ENCODE peak calls at places on chromosome 11, in eight cellular contexts. S, O, D, W, A, E, Q and C are unnamed samples.
A peak's percentile ranks its signal among the peaks of the same experiment; 100 is the strongest.

GRCh38 chr11:75527938-75528845 is 2.5 kb upstream of the GDPD5 start:
- DNase-seq in S (no peak), O (no peak), D (no peak), W (no peak), A (no peak), E (no peak), Q (no peak), C (peak; percentile 40)

GRCh38 chr11:10413268-10413667 is 41.8 kb upstream of the AMPD3 start:
- DNase-seq in S (peak; percentile 24), O (no peak), D (peak; percentile 62), W (no peak), A (peak; percentile 89), E (no peak), Q (no peak), C (no peak)

GRCh38 chr11:77113382-77114088 is 10.9 kb downstream of the OMP start:
- DNase-seq in S (peak; percentile 33), O (no peak), D (peak; percentile 67), W (peak; percentile 28), A (peak; percentile 21), E (no peak), Q (peak; percentile 45), C (peak; percentile 29)

GRCh38 chr11:28049338-28050216 is 58.4 kb downstream of the KIF18A start:
- DNase-seq in S (peak; percentile 71), O (no peak), D (peak; percentile 90), W (peak; percentile 8), A (no peak), E (no peak), Q (peak; percentile 39), C (no peak)

GRCh38 chr11:33942954-33943353 is 51.1 kb upstream of the LMO2 start:
- DNase-seq in S (peak; percentile 7), O (peak; percentile 33), D (peak; percentile 69), W (peak; percentile 78), A (no peak), E (no peak), Q (peak; percentile 77), C (no peak)

GRCh38 chr11:76348348-76348747 is 32.6 kb downstream of the THAP12 start:
- DNase-seq in S (no peak), O (no peak), D (no peak), W (no peak), A (no peak), E (no peak), Q (no peak), C (no peak)

GRCh38 chr11:20647976-20648565 is 21.3 kb upstream of the NELL1 start:
- DNase-seq in S (peak; percentile 45), O (peak; percentile 8), D (peak; percentile 71), W (peak; percentile 39), A (peak; percentile 21), E (no peak), Q (peak; percentile 52), C (peak; percentile 71)

GRCh38 chr11:102733232-102733875 is 8.6 kb upstream of the MMP8 start:
- DNase-seq in S (peak; percentile 43), O (no peak), D (peak; percentile 91), W (peak; percentile 49), A (peak; percentile 74), E (no peak), Q (peak; percentile 39), C (peak; percentile 40)

GRCh38 chr11:44943118-44943517 is 7.6 kb downstream of the TP53I11 start:
- DNase-seq in S (no peak), O (no peak), D (no peak), W (no peak), A (peak; percentile 80), E (no peak), Q (no peak), C (no peak)

GRCh38 chr11:80586464-80586863 is 1145.6 kb upstream of the TENM4 start:
- DNase-seq in S (no peak), O (no peak), D (peak; percentile 23), W (no peak), A (no peak), E (no peak), Q (no peak), C (no peak)

GRCh38 chr11:14907411-14908213 is 15.6 kb upstream of the CYP2R1 start:
- DNase-seq in S (peak; percentile 30), O (no peak), D (peak; percentile 65), W (peak; percentile 17), A (peak; percentile 80), E (peak; percentile 12), Q (peak; percentile 27), C (peak; percentile 78)

GRCh38 chr11:78802058-78802633 is 227.5 kb upstream of the NARS2 start:
- DNase-seq in S (no peak), O (no peak), D (peak; percentile 32), W (peak; percentile 63), A (no peak), E (no peak), Q (peak; percentile 45), C (no peak)

GRCh38 chr11:75673977-75674582 is 5.2 kb upstream of the MAP6 start:
- DNase-seq in S (peak; percentile 32), O (peak; percentile 40), D (peak; percentile 40), W (peak; percentile 53), A (no peak), E (no peak), Q (peak; percentile 30), C (no peak)

GRCh38 chr11:12117200-12117995 is 7.0 kb downstream of the MICAL2 start:
- DNase-seq in S (peak; percentile 55), O (no peak), D (no peak), W (no peak), A (no peak), E (no peak), Q (no peak), C (no peak)

GRCh38 chr11:131748146-131749050 is 378.0 kb downstream of the NTM start:
- DNase-seq in S (peak; percentile 68), O (no peak), D (peak; percentile 69), W (peak; percentile 71), A (peak; percentile 45), E (no peak), Q (peak; percentile 89), C (peak; percentile 73)

GRCh38 chr11:23226331-23226909 is 366.1 kb upstream of the CCDC179 start:
- DNase-seq in S (peak; percentile 8), O (no peak), D (no peak), W (peak; percentile 90), A (no peak), E (no peak), Q (peak; percentile 10), C (no peak)

GRCh38 chr11:2072551-2073261 is 66.5 kb downstream of the IGF2 start:
- DNase-seq in S (peak; percentile 42), O (no peak), D (no peak), W (peak; percentile 11), A (no peak), E (no peak), Q (peak; percentile 53), C (no peak)

GRCh38 chr11:10605941-10606381 is 37.5 kb upstream of the LYVE1 start:
- DNase-seq in S (peak; percentile 81), O (peak; percentile 28), D (no peak), W (peak; percentile 79), A (peak; percentile 90), E (no peak), Q (peak; percentile 73), C (peak; percentile 20)

DNA sequence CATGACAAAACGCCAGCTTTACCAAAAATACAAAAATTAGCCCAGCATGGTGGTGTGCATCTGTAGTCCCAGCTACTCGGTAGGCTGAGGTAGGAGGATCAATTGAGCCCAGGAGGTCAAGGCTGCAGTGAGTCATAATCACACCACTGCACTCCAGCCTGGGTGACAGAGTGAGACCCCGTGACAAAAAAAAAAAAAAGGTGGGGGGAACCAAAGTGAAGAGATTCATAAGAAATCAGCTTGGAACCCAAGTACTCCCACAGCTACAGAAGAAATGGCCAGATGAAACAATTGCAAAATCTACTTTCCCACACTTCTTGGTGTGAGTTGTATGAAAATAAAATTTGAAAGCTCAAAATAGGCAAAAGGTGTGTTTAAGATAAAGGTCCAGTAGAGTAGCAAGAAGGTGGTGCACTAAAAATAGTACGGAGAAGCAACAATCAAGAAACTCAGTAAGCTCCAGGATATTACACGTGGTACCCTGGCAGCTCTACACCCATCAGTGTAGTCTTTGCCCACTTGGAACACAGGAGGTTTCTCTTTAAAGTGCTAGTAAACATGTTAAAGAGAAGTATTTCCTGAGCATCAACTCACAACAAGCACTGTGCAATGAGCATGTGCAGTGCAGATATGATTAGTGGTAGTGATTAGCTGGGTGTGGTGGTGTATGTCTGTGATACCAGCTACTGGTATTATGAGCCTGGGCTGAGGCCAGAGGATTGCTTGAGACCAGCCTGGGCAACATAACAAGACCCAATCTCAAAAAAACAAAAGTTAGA is 5.3 kb downstream of the HARBI1 start:
- DNase-seq in S (peak; percentile 56), O (no peak), D (no peak), W (no peak), A (no peak), E (no peak), Q (no peak), C (no peak)
- TF ChIP-seq CTCF in S (no peak), O (no peak), D (no peak), W (no peak), A (no peak), E (no peak), Q (no peak), C (no peak)

GRCh38 chr11:66068923-66069714 is 953 bp upstream of the PACS1 start:
- DNase-seq in S (peak; percentile 97), O (peak; percentile 53), D (peak; percentile 31), W (peak; percentile 91), A (peak; percentile 57), E (no peak), Q (peak; percentile 44), C (no peak)
- TF ChIP-seq CTCF in S (peak; percentile 23), O (peak; percentile 19), D (peak; percentile 41), W (peak; percentile 51), A (no peak), E (no peak), Q (peak; percentile 21), C (no peak)

DNA sequence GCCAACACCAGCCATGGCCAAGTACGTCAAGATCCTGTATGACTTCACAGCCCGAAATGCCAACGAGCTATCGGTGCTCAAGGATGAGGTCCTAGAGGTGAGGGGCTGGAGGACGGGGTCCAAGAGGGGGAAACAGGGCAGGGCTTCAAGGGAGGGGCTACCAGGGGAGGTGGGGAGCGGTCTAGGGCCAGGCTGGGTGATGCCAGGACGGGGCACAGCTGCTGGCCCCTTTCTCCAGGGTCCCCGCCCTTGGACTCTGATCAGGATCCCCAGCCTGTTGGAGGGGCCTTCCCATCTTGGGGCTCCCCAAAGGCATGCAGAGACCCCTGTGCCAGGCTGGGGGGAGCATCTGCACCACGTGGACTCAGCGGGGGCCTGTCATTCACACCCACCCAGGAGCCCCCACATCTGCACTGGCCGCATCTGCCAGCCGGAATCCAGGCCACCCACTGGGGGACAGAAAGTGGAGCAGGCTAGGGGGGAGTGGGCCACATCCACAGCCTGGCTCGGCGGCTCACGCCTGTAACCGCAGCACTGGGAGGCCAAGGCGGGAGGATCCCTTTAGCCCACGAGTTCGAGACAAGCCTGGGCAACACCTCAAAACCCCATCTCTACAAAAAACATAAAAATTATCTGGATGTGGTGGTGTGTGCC is 18.8 kb downstream of the EPS8L2 start:
- DNase-seq in S (no peak), O (no peak), D (no peak), W (no peak), A (no peak), E (no peak), Q (no peak), C (no peak)
- TF ChIP-seq CTCF in S (no peak), O (no peak), D (no peak), W (no peak), A (no peak), E (no peak), Q (no peak), C (no peak)

GRCh38 chr11:19345848-19346681 is 105.3 kb upstream of the E2F8 start:
- DNase-seq in S (peak; percentile 22), O (no peak), D (no peak), W (no peak), A (no peak), E (no peak), Q (peak; percentile 13), C (peak; percentile 46)
- TF ChIP-seq CTCF in S (no peak), O (no peak), D (peak; percentile 26), W (no peak), A (no peak), E (no peak), Q (no peak), C (no peak)

GRCh38 chr11:115886111-115886733 is 382.0 kb upstream of the CADM1 start:
- DNase-seq in S (no peak), O (no peak), D (no peak), W (no peak), A (no peak), E (no peak), Q (no peak), C (no peak)
- TF ChIP-seq CTCF in S (no peak), O (no peak), D (no peak), W (no peak), A (no peak), E (no peak), Q (no peak), C (no peak)